ENCODE peak calls at places on chromosomes 1 and 21, in four cellular contexts. One of them, this sample, is unnamed. For H3K9me3, the result is how much of the 10 kb centered on the place peaks cover.

GRCh38 chr1:109613396-109614147 is 5.8 kb downstream of the GNAT2 start:
- DNase-seq in testis: no peak
- DNase-seq in sigmoid colon: no peak
- DNase-seq in colonic mucosa: no peak
- DNase-seq in this sample: no peak

GRCh38 chr1:29785554-29785953 is 549.2 kb downstream of the PTPRU start:
- DNase-seq in testis: no peak
- DNase-seq in sigmoid colon: no peak
- DNase-seq in colonic mucosa: peak
- DNase-seq in this sample: no peak

GRCh38 chr1:109704173-109704572 is 7.9 kb upstream of the GSTM5 start:
- DNase-seq in testis: no peak
- DNase-seq in sigmoid colon: no peak
- DNase-seq in colonic mucosa: no peak
- DNase-seq in this sample: no peak

GRCh38 chr1:45552309-45552708 is 1.7 kb downstream of the AKR1A1 start:
- DNase-seq in testis: no peak
- DNase-seq in sigmoid colon: peak
- DNase-seq in colonic mucosa: peak
- DNase-seq in this sample: peak

GRCh38 chr1:67978988-67979516 is 71.4 kb downstream of the DIRAS3 start:
- DNase-seq in testis: no peak
- DNase-seq in sigmoid colon: no peak
- DNase-seq in colonic mucosa: no peak
- DNase-seq in this sample: no peak

GRCh38 chr1:58290685-58291372 is 255.7 kb downstream of the OMA1 start:
- DNase-seq in testis: peak
- DNase-seq in sigmoid colon: no peak
- DNase-seq in colonic mucosa: no peak
- DNase-seq in this sample: no peak

GRCh38 chr1:107964397-107965111 is 426 bp downstream of the VAV3 start:
- DNase-seq in testis: peak
- DNase-seq in sigmoid colon: no peak
- DNase-seq in colonic mucosa: peak
- DNase-seq in this sample: peak

GRCh38 chr1:7579831-7580804 is 191.0 kb upstream of the VAMP3 start:
- DNase-seq in testis: peak
- DNase-seq in sigmoid colon: peak
- DNase-seq in colonic mucosa: no peak
- DNase-seq in this sample: no peak

GRCh38 chr1:98147280-98147679 is 226.4 kb upstream of the DPYD start:
- DNase-seq in testis: no peak
- DNase-seq in sigmoid colon: no peak
- DNase-seq in colonic mucosa: no peak
- DNase-seq in this sample: no peak

GRCh38 chr1:228087771-228088251 is 5.3 kb downstream of the ARF1 start:
- DNase-seq in testis: peak
- DNase-seq in sigmoid colon: peak
- DNase-seq in colonic mucosa: no peak
- DNase-seq in this sample: peak

GRCh38 chr1:59404725-59405124 is 107.8 kb downstream of the FGGY start:
- DNase-seq in testis: no peak
- DNase-seq in sigmoid colon: no peak
- DNase-seq in colonic mucosa: no peak
- DNase-seq in this sample: no peak

GRCh38 chr21:45200596-45201296 is 86.9 kb downstream of the POFUT2 start:
- DNase-seq in testis: no peak
- DNase-seq in sigmoid colon: no peak
- DNase-seq in colonic mucosa: no peak
- DNase-seq in this sample: no peak

DNA sequence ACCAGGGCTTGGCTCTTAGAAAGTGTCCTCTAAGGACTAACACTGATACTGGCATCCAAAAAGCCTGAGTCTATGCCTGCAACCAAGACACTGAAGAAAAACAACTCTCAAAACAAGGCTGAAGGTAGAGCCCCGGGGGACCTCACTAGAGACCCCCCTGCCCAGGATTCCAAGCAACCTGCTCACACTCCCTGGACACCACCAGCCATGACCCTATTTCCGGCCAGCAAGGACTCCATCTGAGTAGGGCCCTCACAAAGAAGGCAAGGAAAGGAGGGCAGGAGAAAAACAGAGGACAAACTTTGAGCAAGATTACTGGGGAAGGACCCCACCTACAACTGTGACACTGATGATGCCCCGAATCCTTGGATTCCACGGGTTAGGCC is 343.1 kb downstream of the NPHP4 start:
- DNase-seq in testis: no peak
- DNase-seq in sigmoid colon: no peak
- DNase-seq in colonic mucosa: no peak
- DNase-seq in this sample: no peak
- H3K9me3 ChIP-seq in testis: under half
- H3K9me3 ChIP-seq in sigmoid colon: under half
- H3K9me3 ChIP-seq in colonic mucosa: under half
- H3K9me3 ChIP-seq in this sample: under half

DNA sequence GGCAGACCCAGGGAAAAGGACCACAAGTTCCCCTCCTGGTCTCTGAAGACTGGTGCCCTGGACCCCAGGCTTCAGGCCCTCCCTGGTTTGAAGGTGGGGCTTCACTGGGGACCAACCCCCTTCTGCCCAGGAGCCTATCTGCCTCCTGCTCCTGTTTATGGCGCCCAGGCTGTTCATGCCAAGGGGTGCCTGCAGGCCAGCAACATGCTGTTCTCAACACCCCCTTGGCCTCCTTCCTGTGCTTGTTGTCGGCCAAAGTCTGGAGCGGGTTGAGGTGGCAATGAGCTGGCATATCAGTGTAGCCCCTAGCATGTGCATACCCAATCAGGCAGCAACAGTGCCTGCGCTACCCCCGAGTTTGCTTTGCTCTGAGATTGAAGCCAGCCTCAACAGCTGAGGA is 46.3 kb downstream of the ATP6V1G3 start:
- DNase-seq in testis: no peak
- DNase-seq in sigmoid colon: no peak
- DNase-seq in colonic mucosa: no peak
- DNase-seq in this sample: no peak
- H3K27ac ChIP-seq in testis: no peak
- H3K27ac ChIP-seq in sigmoid colon: no peak
- H3K27ac ChIP-seq in colonic mucosa: no peak
- H3K27ac ChIP-seq in this sample: no peak

GRCh38 chr1:2943686-2944260 is 77.5 kb upstream of the ACTRT2 start:
- DNase-seq in testis: no peak
- DNase-seq in sigmoid colon: peak
- DNase-seq in colonic mucosa: no peak
- DNase-seq in this sample: no peak

GRCh38 chr1:2940178-2940577 is 81.1 kb upstream of the ACTRT2 start:
- DNase-seq in testis: no peak
- DNase-seq in sigmoid colon: no peak
- DNase-seq in colonic mucosa: no peak
- DNase-seq in this sample: no peak

GRCh38 chr1:2942410-2942809 is 78.9 kb upstream of the ACTRT2 start:
- DNase-seq in testis: no peak
- DNase-seq in sigmoid colon: peak
- DNase-seq in colonic mucosa: no peak
- DNase-seq in this sample: no peak

GRCh38 chr1:2941040-2941439 is 80.2 kb upstream of the ACTRT2 start:
- DNase-seq in testis: no peak
- DNase-seq in sigmoid colon: peak
- DNase-seq in colonic mucosa: no peak
- DNase-seq in this sample: no peak

GRCh38 chr1:2941907-2942306 is 79.4 kb upstream of the ACTRT2 start:
- DNase-seq in testis: no peak
- DNase-seq in sigmoid colon: peak
- DNase-seq in colonic mucosa: no peak
- DNase-seq in this sample: no peak
- H3K9me3 ChIP-seq in testis: under half
- H3K9me3 ChIP-seq in sigmoid colon: under half
- H3K9me3 ChIP-seq in colonic mucosa: under half
- H3K9me3 ChIP-seq in this sample: under half

GRCh38 chr1:235859775-235860174 is 6.9 kb downstream of the LYST start:
- DNase-seq in testis: no peak
- DNase-seq in sigmoid colon: no peak
- DNase-seq in colonic mucosa: no peak
- DNase-seq in this sample: no peak
- H3K27ac ChIP-seq in testis: no peak
- H3K27ac ChIP-seq in sigmoid colon: no peak
- H3K27ac ChIP-seq in colonic mucosa: no peak
- H3K27ac ChIP-seq in this sample: no peak

GRCh38 chr1:3337798-3338724 is 116.4 kb upstream of the ARHGEF16 start:
- DNase-seq in testis: no peak
- DNase-seq in sigmoid colon: no peak
- DNase-seq in colonic mucosa: no peak
- DNase-seq in this sample: no peak

GRCh38 chr1:3340548-3341235 is 113.8 kb upstream of the ARHGEF16 start:
- DNase-seq in testis: no peak
- DNase-seq in sigmoid colon: no peak
- DNase-seq in colonic mucosa: no peak
- DNase-seq in this sample: no peak

GRCh38 chr1:3336641-3337621 is 117.5 kb upstream of the ARHGEF16 start:
- DNase-seq in testis: no peak
- DNase-seq in sigmoid colon: no peak
- DNase-seq in colonic mucosa: no peak
- DNase-seq in this sample: no peak

GRCh38 chr1:3339856-3340255 is 114.6 kb upstream of the ARHGEF16 start:
- DNase-seq in testis: no peak
- DNase-seq in sigmoid colon: no peak
- DNase-seq in colonic mucosa: no peak
- DNase-seq in this sample: no peak

GRCh38 chr1:3338725-3339070 is 115.8 kb upstream of the ARHGEF16 start:
- DNase-seq in testis: no peak
- DNase-seq in sigmoid colon: no peak
- DNase-seq in colonic mucosa: no peak
- DNase-seq in this sample: no peak
- H3K9me3 ChIP-seq in testis: under half
- H3K9me3 ChIP-seq in sigmoid colon: under half
- H3K9me3 ChIP-seq in colonic mucosa: under half
- H3K9me3 ChIP-seq in this sample: under half

GRCh38 chr1:1281533-1282321 is 1.5 kb downstream of the SCNN1D start:
- DNase-seq in testis: peak
- DNase-seq in sigmoid colon: peak
- DNase-seq in colonic mucosa: peak
- DNase-seq in this sample: peak
- H3K27ac ChIP-seq in testis: peak
- H3K27ac ChIP-seq in sigmoid colon: no peak
- H3K27ac ChIP-seq in colonic mucosa: peak
- H3K27ac ChIP-seq in this sample: peak

This sample was measured in transverse colon.